ENCODE peak calls at places on chromosomes 4 and X, in nine cellular contexts. T is stomach, U is lower leg skin, K is A549, H is breast epithelium, R is suprapubic skin, E is body of pancreas, M is prostate gland, C is tibial nerve. Z is an unnamed sample.

GRCh38 chr4:83109480-83110221 is 4.9 kb downstream of the PLAC8 start:
- DNase-seq in T (peak; percentile 53), U (peak; percentile 87), K (peak; percentile 44), H (no peak), R (peak; percentile 66), E (peak; percentile 55), M (peak; percentile 18), C (no peak), Z (no peak)

GRCh38 chr4:2830632-2831610 is 12.7 kb upstream of the ADD1 start:
- DNase-seq in T (peak; percentile 20), U (peak; percentile 83), K (no peak), H (no peak), R (no peak), E (peak; percentile 3), M (no peak), C (no peak), Z (no peak)

GRCh38 chr4:176753049-176753448 is 39.7 kb downstream of the VEGFC start:
- DNase-seq in T (no peak), U (no peak), K (no peak), H (no peak), R (no peak), E (no peak), M (no peak), C (no peak), Z (no peak)

GRCh38 chr4:173490817-173491518 is 39.1 kb downstream of the HAND2 start:
- DNase-seq in T (no peak), U (no peak), K (peak; percentile 6), H (no peak), R (no peak), E (no peak), M (no peak), C (no peak), Z (no peak)

GRCh38 chr4:684611-685010 is 4.3 kb downstream of the SLC49A3 start:
- DNase-seq in T (no peak), U (no peak), K (no peak), H (no peak), R (no peak), E (no peak), M (no peak), C (no peak), Z (no peak)

GRCh38 chr4:41719417-41719816 is 29.1 kb downstream of the PHOX2B start:
- DNase-seq in T (no peak), U (no peak), K (no peak), H (no peak), R (no peak), E (no peak), M (no peak), C (no peak), Z (no peak)

GRCh38 chr4:89509708-89510269 is 202.2 kb upstream of the GPRIN3 start:
- DNase-seq in T (no peak), U (no peak), K (no peak), H (no peak), R (no peak), E (no peak), M (no peak), C (no peak), Z (no peak)

GRCh38 chrX:140767646-140768045 is 58.1 kb downstream of the LINC00632 start:
- DNase-seq in T (no peak), U (no peak), K (peak; percentile 27), H (no peak), R (no peak), E (no peak), M (no peak), C (no peak), Z (no peak)

GRCh38 chr4:183455431-183456145 is 11.2 kb downstream of the CDKN2AIP start:
- DNase-seq in T (no peak), U (no peak), K (no peak), H (no peak), R (no peak), E (no peak), M (no peak), C (no peak), Z (peak; percentile 86)

GRCh38 chr4:124854968-124855367 is 142.4 kb upstream of the ANKRD50 start:
- DNase-seq in T (no peak), U (no peak), K (no peak), H (no peak), R (no peak), E (no peak), M (no peak), C (no peak), Z (no peak)

GRCh38 chr4:48331577-48332340 is 9.6 kb upstream of the SLAIN2 start:
- DNase-seq in T (no peak), U (no peak), K (no peak), H (no peak), R (no peak), E (no peak), M (no peak), C (no peak), Z (no peak)

GRCh38 chr4:173281420-173282333 is 52.5 kb downstream of the HMGB2 start:
- DNase-seq in T (no peak), U (no peak), K (no peak), H (no peak), R (no peak), E (no peak), M (no peak), C (no peak), Z (peak; percentile 56)

GRCh38 chr4:114811564-114812360 is 213.2 kb downstream of the UGT8 start:
- DNase-seq in T (no peak), U (no peak), K (no peak), H (no peak), R (no peak), E (no peak), M (no peak), C (no peak), Z (no peak)

GRCh38 chr4:175536852-175537453 is 275.1 kb downstream of the GPM6A start:
- DNase-seq in T (no peak), U (no peak), K (peak; percentile 74), H (no peak), R (no peak), E (no peak), M (no peak), C (no peak), Z (peak; percentile 52)

GRCh38 chr4:140595065-140595464 is 26.3 kb upstream of the UCP1 start:
- DNase-seq in T (peak; percentile 31), U (no peak), K (peak; percentile 41), H (no peak), R (no peak), E (peak; percentile 56), M (peak; percentile 8), C (no peak), Z (no peak)

GRCh38 chr4:151107063-151107462 is 7.6 kb downstream of the RPS3A start:
- DNase-seq in T (no peak), U (no peak), K (no peak), H (no peak), R (no peak), E (no peak), M (no peak), C (no peak), Z (no peak)

GRCh38 chr4:151104621-151105020 is 5.2 kb downstream of the RPS3A start:
- DNase-seq in T (no peak), U (no peak), K (no peak), H (no peak), R (no peak), E (no peak), M (no peak), C (no peak), Z (no peak)

GRCh38 chr4:151103758-151104157 is 4.3 kb downstream of the RPS3A start:
- DNase-seq in T (no peak), U (no peak), K (no peak), H (no peak), R (no peak), E (no peak), M (no peak), C (no peak), Z (no peak)

GRCh38 chr4:151110236-151110635 is 10.8 kb downstream of the RPS3A start:
- DNase-seq in T (no peak), U (no peak), K (no peak), H (no peak), R (no peak), E (no peak), M (no peak), C (no peak), Z (no peak)

GRCh38 chr4:151105454-151106032 is 6.1 kb downstream of the RPS3A start:
- DNase-seq in T (no peak), U (no peak), K (no peak), H (no peak), R (no peak), E (no peak), M (no peak), C (no peak), Z (no peak)
- TF ChIP-seq POLR2A in T (no peak), U (no peak), K (no peak), H (no peak), R (no peak), E (peak; percentile 16), M (no peak), C (no peak), Z (no peak)

GRCh38 chr4:15682790-15683495 is 1.3 kb downstream of the FAM200B start:
- DNase-seq in T (no peak), U (no peak), K (no peak), H (no peak), R (no peak), E (no peak), M (no peak), C (no peak), Z (no peak)

GRCh38 chr4:15681067-15681371 is 608 bp upstream of the FAM200B start:
- DNase-seq in T (no peak), U (no peak), K (no peak), H (no peak), R (no peak), E (no peak), M (no peak), C (no peak), Z (no peak)

GRCh38 chr4:15682340-15682725 is 706 bp downstream of the FAM200B start:
- DNase-seq in T (no peak), U (no peak), K (no peak), H (no peak), R (no peak), E (no peak), M (no peak), C (no peak), Z (peak; percentile 32)

GRCh38 chr4:15684498-15684897 is 2.9 kb downstream of the FAM200B start:
- DNase-seq in T (no peak), U (no peak), K (no peak), H (no peak), R (no peak), E (no peak), M (no peak), C (no peak), Z (no peak)

GRCh38 chr4:15681372-15682339 is at the start of gene FAM200B:
- DNase-seq in T (peak; percentile 100), U (peak; percentile 100), K (peak; percentile 98), H (peak; percentile 95), R (peak; percentile 99), E (peak; percentile 100), M (peak; percentile 98), C (peak; percentile 100), Z (peak; percentile 97)
- TF ChIP-seq POLR2A in T (peak; percentile 73), U (peak; percentile 22), K (peak; percentile 83), H (peak; percentile 76), R (peak; percentile 63), E (peak; percentile 98), M (peak; percentile 72), C (peak; percentile 80), Z (peak; percentile 88)

GRCh38 chrX:48521353-48522243 is at the start of gene EBP:
- DNase-seq in T (peak; percentile 92), U (peak; percentile 97), K (peak; percentile 94), H (peak; percentile 91), R (peak; percentile 93), E (peak; percentile 94), M (peak; percentile 86), C (peak; percentile 84), Z (peak; percentile 94)
- TF ChIP-seq POLR2A in T (no peak), U (no peak), K (peak; percentile 35), H (peak; percentile 22), R (no peak), E (peak; percentile 75), M (peak; percentile 63), C (peak; percentile 52), Z (peak; percentile 76)

GRCh38 chr4:76585897-76586360 is 150.9 kb downstream of the SHROOM3 start:
- DNase-seq in T (peak; percentile 95), U (peak; percentile 91), K (peak; percentile 65), H (peak; percentile 97), R (peak; percentile 74), E (peak; percentile 96), M (peak; percentile 95), C (no peak), Z (no peak)
- TF ChIP-seq POLR2A in T (peak; percentile 85), U (no peak), K (no peak), H (peak; percentile 65), R (no peak), E (peak; percentile 95), M (peak; percentile 77), C (no peak), Z (no peak)

Z was measured in erythroblast.